ENCODE peak calls at places on chromosomes 16 and 17, in eight cellular contexts. C, T, W, O, L, Z, I and U are unnamed samples.

GRCh38 chr17:40111221-40112128 is 10.3 kb upstream of the MSL1 start:
- DNase-seq in W (peak; percentile 94), O (peak; percentile 69), L (no peak), I (peak; percentile 91), T (peak; percentile 79), Z (peak; percentile 91), C (peak; percentile 65), U (peak; percentile 89)

GRCh38 chr16:12530291-12530690 is 273.4 kb downstream of the CPPED1 start:
- DNase-seq in I (no peak), T (no peak), Z (no peak), O (no peak), W (no peak), L (no peak), C (no peak), U (no peak)

GRCh38 chr17:69012895-69013805 is 47.6 kb downstream of the ABCA9 start:
- DNase-seq in C (no peak), Z (peak; percentile 2), T (no peak), W (no peak), I (no peak), L (no peak), O (no peak), U (no peak)

GRCh38 chr16:3122926-3123570 is 10.7 kb downstream of the ZNF205 start:
- DNase-seq in T (no peak), Z (no peak), I (no peak), C (no peak), L (no peak), W (no peak), O (no peak), U (no peak)

GRCh38 chr16:70703041-70703834 is 17.4 kb upstream of the MTSS2 start:
- DNase-seq in W (no peak), Z (peak; percentile 75), I (no peak), C (no peak), T (peak; percentile 38), O (no peak), L (no peak), U (peak; percentile 83)

GRCh38 chr17:75404223-75404738 is 1.2 kb downstream of the GRB2 start:
- DNase-seq in I (peak; percentile 54), T (peak; percentile 61), O (peak; percentile 45), L (peak; percentile 8), W (peak; percentile 60), C (peak; percentile 45), Z (peak; percentile 78), U (peak; percentile 78)

GRCh38 chr16:88194397-88195020 is 188.2 kb upstream of the ZNF469 start:
- DNase-seq in C (no peak), O (no peak), T (no peak), Z (no peak), W (no peak), I (no peak), L (no peak), U (no peak)

GRCh38 chr16:53053967-53054669 is 673 bp upstream of the CHD9 start:
- DNase-seq in W (peak; percentile 37), T (no peak), O (peak; percentile 44), C (no peak), L (no peak), Z (peak; percentile 9), I (peak; percentile 56), U (peak; percentile 25)

GRCh38 chr17:8649157-8650118 is 18.9 kb upstream of the MYH10 start:
- DNase-seq in I (no peak), L (no peak), T (no peak), O (no peak), C (no peak), W (no peak), Z (peak; percentile 41), U (no peak)

GRCh38 chr17:39674702-39675389 is 6.6 kb downstream of the PNMT start:
- DNase-seq in W (peak; percentile 52), I (peak; percentile 68), L (no peak), Z (peak; percentile 60), T (no peak), C (no peak), O (no peak), U (no peak)